ENCODE peak calls at places on chromosomes 4 and X, in six cellular contexts. K is foreskin keratinocyte, U is AG09319, X is suprapubic skin, C is HFF-Myc, H is upper lobe of right lung. S is an unnamed sample.

GRCh38 chr4:165874072-165874798 is 1.2 kb downstream of the TLL1 start:
- DNase-seq in K (peak), U (no peak), X (peak), C (no peak), H (no peak), S (peak)

GRCh38 chr4:59223292-59223941 is 1976.7 kb upstream of the ADGRL3 start:
- DNase-seq in K (no peak), U (no peak), X (no peak), C (no peak), H (no peak), S (no peak)

GRCh38 chr4:2416564-2417195 is 1.8 kb downstream of the ZFYVE28 start:
- DNase-seq in K (no peak), U (no peak), X (no peak), C (no peak), H (peak), S (no peak)

GRCh38 chrX:129754266-129755024 is 15.7 kb downstream of the XPNPEP2 start:
- DNase-seq in K (no peak), U (no peak), X (no peak), C (no peak), H (no peak), S (no peak)

GRCh38 chrX:72271812-72272211 is 5.2 kb downstream of the RPS4X start:
- DNase-seq in K (peak), U (no peak), X (no peak), C (no peak), H (no peak), S (no peak)

GRCh38 chrX:102858826-102859627 is 78.0 kb upstream of the RAB40AL start:
- DNase-seq in K (no peak), U (no peak), X (no peak), C (no peak), H (no peak), S (no peak)

GRCh38 chrX:40866878-40867277 is 131.5 kb upstream of the MED14 start:
- DNase-seq in K (no peak), U (no peak), X (no peak), C (no peak), H (no peak), S (no peak)

GRCh38 chr4:23360718-23361117 is 529.1 kb downstream of the PPARGC1A start:
- DNase-seq in K (no peak), U (no peak), X (no peak), C (no peak), H (no peak), S (no peak)

GRCh38 chr4:110808371-110808878 is 185.5 kb upstream of the PITX2 start:
- DNase-seq in K (peak), U (no peak), X (no peak), C (no peak), H (no peak), S (no peak)

GRCh38 chr4:82852751-82853053 is 38.3 kb downstream of the SEC31A start:
- DNase-seq in K (no peak), U (no peak), X (no peak), C (no peak), H (no peak), S (no peak)

GRCh38 chr4:82850684-82851083 is 40.3 kb downstream of the SEC31A start:
- DNase-seq in K (no peak), U (no peak), X (no peak), C (no peak), H (no peak), S (no peak)

GRCh38 chr4:82851318-82851717 is 39.6 kb downstream of the SEC31A start:
- DNase-seq in K (no peak), U (no peak), X (no peak), C (no peak), H (no peak), S (no peak)

GRCh38 chr4:82848706-82849105 is 42.2 kb downstream of the SEC31A start:
- DNase-seq in K (peak), U (no peak), X (no peak), C (no peak), H (no peak), S (no peak)

DNA sequence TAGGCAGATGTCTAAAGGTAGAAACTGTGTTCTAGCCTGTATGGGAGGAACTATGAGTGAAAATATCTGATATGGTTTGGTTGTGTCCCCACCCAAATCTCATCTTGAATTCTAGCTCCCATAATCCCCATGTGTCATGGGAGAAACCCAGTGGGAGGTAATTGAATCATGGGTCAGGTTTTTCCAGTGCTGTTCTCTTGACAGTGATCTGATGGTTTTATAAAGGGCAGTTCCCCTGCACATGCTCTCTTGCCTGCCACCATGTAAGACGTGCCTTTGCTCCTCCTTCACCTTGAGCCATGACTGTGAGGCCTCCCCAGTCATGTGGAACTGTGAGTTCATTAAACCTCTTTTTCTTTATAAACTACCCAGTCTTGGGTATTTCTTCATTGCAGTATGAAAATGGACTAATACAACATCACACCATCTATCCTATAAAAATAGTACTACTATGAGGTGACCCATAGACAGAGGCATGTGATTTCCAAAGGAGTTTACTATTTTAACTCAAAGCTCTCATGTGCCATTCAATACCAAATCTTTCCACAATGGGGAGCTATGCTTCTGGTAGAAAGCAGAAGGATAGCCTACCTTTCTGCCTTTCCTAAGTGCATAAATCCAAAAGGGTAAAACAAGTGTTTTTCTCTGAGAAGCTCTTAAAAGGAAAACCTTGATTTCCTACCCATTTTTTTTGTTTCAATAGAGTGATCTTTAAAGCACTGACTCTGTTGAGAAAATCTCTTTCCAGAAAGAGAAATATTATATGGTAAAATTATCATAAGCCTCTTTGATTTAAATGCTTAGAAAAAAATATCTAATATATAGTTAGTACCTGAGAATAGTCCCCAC is 38.8 kb downstream of the SEC31A start:
- DNase-seq in K (no peak), U (no peak), X (no peak), C (no peak), H (no peak), S (no peak)
- TF ChIP-seq CTCF in K (peak), U (peak), X (peak), C (peak), H (peak), S (peak)

GRCh38 chrX:120137439-120137838 is 21.0 kb upstream of the RHOXF2 start:
- DNase-seq in K (no peak), U (no peak), X (no peak), C (no peak), H (no peak), S (no peak)
- TF ChIP-seq CTCF in K (no peak), U (no peak), X (no peak), C (no peak), H (no peak), S (no peak)

DNA sequence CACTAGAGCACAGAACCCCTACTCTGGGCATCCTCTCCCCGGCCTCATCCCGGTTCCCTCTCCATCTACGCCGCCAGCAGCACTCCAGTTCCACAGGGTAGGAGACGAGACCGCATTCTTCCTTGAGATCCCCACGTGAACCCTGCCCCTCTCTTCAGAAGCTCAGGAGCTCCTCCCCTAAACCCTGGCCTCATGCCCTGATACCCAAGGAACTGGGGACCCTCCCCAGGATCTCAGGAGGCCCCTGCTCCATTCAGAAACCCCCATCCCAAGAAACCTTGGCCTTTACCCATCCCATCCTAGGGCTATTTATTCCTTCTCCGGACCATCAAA is 1.1 kb downstream of the PRICKLE3 start:
- DNase-seq in K (no peak), U (no peak), X (no peak), C (no peak), H (no peak), S (peak)
- TF ChIP-seq CTCF in K (no peak), U (no peak), X (no peak), C (no peak), H (no peak), S (no peak)

DNA sequence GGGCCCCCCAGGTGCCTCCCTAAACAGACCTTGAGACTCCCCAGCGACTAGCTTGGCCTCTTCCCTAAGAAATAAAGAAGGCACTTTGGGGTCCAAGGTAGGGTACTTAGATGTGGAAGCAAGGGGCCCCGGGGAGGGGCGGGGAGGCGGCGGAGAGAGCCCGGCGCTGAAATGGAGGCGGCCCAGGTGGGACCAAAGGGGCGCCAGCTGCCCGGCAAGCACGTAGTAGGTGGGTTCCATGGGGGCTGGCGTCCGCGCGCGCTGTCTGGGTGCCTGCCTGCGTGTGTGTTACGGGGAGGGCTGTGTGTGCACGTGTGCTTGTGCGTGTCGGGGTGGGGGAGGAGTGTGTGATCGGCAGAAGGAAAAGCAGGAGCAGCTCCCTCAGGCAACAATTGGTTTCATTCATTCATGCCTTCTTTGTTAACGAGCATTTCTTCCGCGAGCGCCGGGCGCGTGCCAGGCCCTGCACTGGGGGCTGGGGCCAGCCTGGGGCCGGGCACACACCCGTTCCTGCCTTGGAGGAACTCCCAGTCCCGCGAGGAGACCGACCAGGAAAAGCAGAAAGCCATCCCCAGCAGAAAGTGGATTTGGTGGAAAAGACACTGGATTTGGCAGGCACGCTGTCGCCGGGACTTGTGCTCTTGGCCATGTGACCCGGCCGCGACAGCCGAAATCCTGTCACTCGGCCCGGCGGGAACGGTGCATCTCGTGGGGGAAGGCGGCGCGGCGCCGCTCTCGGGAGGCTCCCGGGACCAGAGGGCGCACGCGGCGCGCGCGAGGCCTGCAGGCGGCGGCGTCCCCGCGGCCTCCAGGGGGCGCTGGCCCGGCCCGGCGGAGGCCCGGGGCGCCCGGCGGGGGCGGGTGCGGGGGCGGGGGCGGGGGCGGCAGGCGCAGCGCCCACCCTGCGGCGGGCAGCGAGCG is 3.3 kb upstream of the DUSP9 start:
- DNase-seq in K (no peak), U (no peak), X (no peak), C (no peak), H (peak), S (peak)
- TF ChIP-seq CTCF in K (peak), U (no peak), X (no peak), C (no peak), H (no peak), S (peak)